ENCODE peak calls at places on chromosome 14, in nine cellular contexts. I, T, B, R, W, Y, E, V and L are unnamed samples.

GRCh38 chr14:68193970-68194634 is 374.5 kb downstream of the RAD51B start:
- DNase-seq in I (no peak), T (no peak), B (no peak), R (no peak), W (no peak), Y (no peak), E (no peak), V (no peak), L (no peak)

GRCh38 chr14:65193891-65194290 is 91.6 kb upstream of the MAX start:
- DNase-seq in I (no peak), T (no peak), B (no peak), R (no peak), W (no peak), Y (no peak), E (no peak), V (no peak), L (no peak)

GRCh38 chr14:67268456-67269115 is 27.4 kb downstream of the PALS1 start:
- DNase-seq in I (no peak), T (no peak), B (peak; percentile 70), R (no peak), W (no peak), Y (no peak), E (no peak), V (no peak), L (no peak)

GRCh38 chr14:22622220-22622619 is 21.9 kb downstream of the OR6J1 start:
- DNase-seq in I (no peak), T (no peak), B (no peak), R (peak; percentile 69), W (peak; percentile 7), Y (no peak), E (no peak), V (no peak), L (no peak)

GRCh38 chr14:83660597-83660996 is 1869.3 kb upstream of the FLRT2 start:
- DNase-seq in I (no peak), T (no peak), B (no peak), R (no peak), W (no peak), Y (no peak), E (no peak), V (no peak), L (no peak)

GRCh38 chr14:51999084-51999483 is 9.7 kb downstream of the RTRAF start:
- DNase-seq in I (no peak), T (no peak), B (no peak), R (peak; percentile 15), W (no peak), Y (no peak), E (no peak), V (no peak), L (no peak)

GRCh38 chr14:35818346-35819115 is 7.6 kb upstream of the BRMS1L start:
- DNase-seq in I (peak; percentile 44), T (no peak), B (no peak), R (peak; percentile 55), W (no peak), Y (no peak), E (no peak), V (no peak), L (no peak)

GRCh38 chr14:100962494-100962893 is 59.0 kb upstream of the RTL1 start:
- DNase-seq in I (no peak), T (no peak), B (no peak), R (no peak), W (no peak), Y (no peak), E (no peak), V (no peak), L (no peak)

GRCh38 chr14:22737052-22737451 is 29.4 kb upstream of the OXA1L start:
- DNase-seq in I (no peak), T (no peak), B (no peak), R (no peak), W (no peak), Y (no peak), E (no peak), V (no peak), L (no peak)

GRCh38 chr14:100127853-100128455 is 31.5 kb downstream of the DEGS2 start:
- DNase-seq in I (no peak), T (no peak), B (no peak), R (no peak), W (no peak), Y (no peak), E (no peak), V (no peak), L (no peak)

GRCh38 chr14:94805726-94806288 is 35.9 kb upstream of the GSC start:
- DNase-seq in I (no peak), T (no peak), B (no peak), R (no peak), W (no peak), Y (no peak), E (no peak), V (no peak), L (no peak)

GRCh38 chr14:56648508-56649301 is 69.1 kb downstream of the TMEM260 start:
- DNase-seq in I (no peak), T (no peak), B (no peak), R (no peak), W (no peak), Y (no peak), E (no peak), V (no peak), L (no peak)

GRCh38 chr14:73754911-73755360 is 40.8 kb upstream of the PNMA1 start:
- DNase-seq in I (no peak), T (no peak), B (no peak), R (peak; percentile 73), W (no peak), Y (peak; percentile 74), E (peak; percentile 61), V (peak; percentile 71), L (no peak)

GRCh38 chr14:57066887-57067513 is 201.7 kb downstream of the EXOC5 start:
- DNase-seq in I (peak; percentile 52), T (peak; percentile 30), B (peak; percentile 80), R (peak; percentile 7), W (peak; percentile 33), Y (no peak), E (no peak), V (peak; percentile 48), L (no peak)

GRCh38 chr14:20934148-20934762 is 21.0 kb upstream of the RNASE2 start:
- DNase-seq in I (peak; percentile 7), T (no peak), B (peak; percentile 90), R (no peak), W (no peak), Y (no peak), E (peak; percentile 20), V (peak; percentile 36), L (no peak)

GRCh38 chr14:30223966-30224365 is 296.3 kb upstream of the PRKD1 start:
- DNase-seq in I (peak; percentile 25), T (no peak), B (no peak), R (no peak), W (no peak), Y (no peak), E (no peak), V (peak; percentile 83), L (no peak)

GRCh38 chr14:106044949-106045596 is 518.7 kb downstream of the TMEM121 start:
- DNase-seq in I (peak; percentile 67), T (no peak), B (no peak), R (no peak), W (peak; percentile 68), Y (no peak), E (no peak), V (peak; percentile 60), L (no peak)

GRCh38 chr14:29865299-29865698 is 62.3 kb downstream of the PRKD1 start:
- DNase-seq in I (no peak), T (no peak), B (no peak), R (peak; percentile 32), W (no peak), Y (no peak), E (no peak), V (no peak), L (no peak)

GRCh38 chr14:87712386-87713113 is 280.4 kb downstream of the GALC start:
- DNase-seq in I (no peak), T (no peak), B (no peak), R (no peak), W (no peak), Y (no peak), E (no peak), V (no peak), L (no peak)
- TF ChIP-seq CTCF in I (no peak), T (no peak), B (no peak), R (no peak), W (no peak), Y (peak; percentile 30), E (no peak), V (no peak), L (no peak)

GRCh38 chr14:104003616-104004015 is 61.3 kb upstream of the RD3L start:
- DNase-seq in I (no peak), T (no peak), B (no peak), R (no peak), W (no peak), Y (no peak), E (no peak), V (no peak), L (no peak)

GRCh38 chr14:103997391-103997790 is 55.1 kb upstream of the RD3L start:
- DNase-seq in I (no peak), T (no peak), B (no peak), R (no peak), W (no peak), Y (no peak), E (no peak), V (no peak), L (no peak)

GRCh38 chr14:103999795-104000440 is 57.6 kb upstream of the RD3L start:
- DNase-seq in I (no peak), T (no peak), B (no peak), R (no peak), W (no peak), Y (no peak), E (no peak), V (no peak), L (no peak)

GRCh38 chr14:103998027-103998426 is 55.7 kb upstream of the RD3L start:
- DNase-seq in I (no peak), T (no peak), B (no peak), R (no peak), W (no peak), Y (no peak), E (no peak), V (no peak), L (no peak)

DNA sequence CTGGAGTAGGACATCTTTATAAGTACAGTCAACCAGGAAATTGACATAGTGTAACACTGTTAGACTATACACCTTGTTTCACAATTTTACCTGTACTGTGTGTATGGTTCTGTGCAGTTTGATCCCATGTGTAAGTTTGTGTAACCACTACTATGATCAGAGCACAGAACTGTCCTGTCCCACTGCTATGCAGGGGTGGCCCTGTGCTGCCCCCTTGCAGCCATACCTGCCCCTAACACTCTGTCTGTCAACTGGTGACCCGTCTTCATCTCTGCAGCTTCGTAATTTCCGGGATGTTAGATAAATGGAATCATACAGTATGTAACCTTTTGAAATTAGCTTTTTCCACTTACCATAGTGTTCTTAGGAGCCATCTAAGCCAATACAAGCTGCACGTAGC is 58.7 kb upstream of the RD3L start:
- DNase-seq in I (no peak), T (no peak), B (peak; percentile 54), R (no peak), W (no peak), Y (no peak), E (no peak), V (no peak), L (no peak)
- TF ChIP-seq CTCF in I (no peak), T (no peak), B (peak; percentile 62), R (peak; percentile 9), W (no peak), Y (peak; percentile 25), E (peak; percentile 50), V (no peak), L (no peak)

GRCh38 chr14:102221026-102221425 is 81.3 kb downstream of the WDR20 start:
- DNase-seq in I (no peak), T (no peak), B (no peak), R (no peak), W (no peak), Y (no peak), E (no peak), V (no peak), L (no peak)
- TF ChIP-seq CTCF in I (no peak), T (no peak), B (no peak), R (no peak), W (no peak), Y (no peak), E (no peak), V (no peak), L (no peak)

GRCh38 chr14:37591311-37591940 is 3.6 kb downstream of the FOXA1 start:
- DNase-seq in I (peak; percentile 90), T (no peak), B (peak; percentile 82), R (no peak), W (peak; percentile 67), Y (no peak), E (no peak), V (peak; percentile 65), L (no peak)
- TF ChIP-seq CTCF in I (peak; percentile 77), T (no peak), B (no peak), R (peak; percentile 35), W (peak; percentile 31), Y (no peak), E (no peak), V (peak; percentile 16), L (no peak)